ENCODE peak calls at places on chromosome 7, in six cellular contexts. S is HFF-Myc, V is mammary epithelial cell, Z is heart left ventricle, I is Calu3, F is thyroid gland. U is an unnamed sample.
A peak's percentile ranks its signal among the peaks of the same experiment; 100 is the strongest.

GRCh38 chr7:158557441-158557755 is 30.2 kb downstream of the PTPRN2 start:
- DNase-seq in S (no peak), I (no peak), F (no peak), Z (no peak), V (no peak), U (no peak)

GRCh38 chr7:137981175-137981574 is 20.7 kb downstream of the CREB3L2 start:
- DNase-seq in F (no peak), S (no peak), Z (no peak), I (no peak), V (no peak), U (no peak)

GRCh38 chr7:117087639-117088396 is 134.5 kb downstream of the ST7 start:
- DNase-seq in S (no peak), F (no peak), Z (no peak), I (no peak), V (no peak), U (peak; percentile 7)

GRCh38 chr7:140273417-140273816 is 96.6 kb upstream of the KDM7A start:
- DNase-seq in V (no peak), Z (no peak), S (no peak), I (no peak), F (no peak), U (no peak)

GRCh38 chr7:130882396-130882795 is 148.4 kb upstream of the KLF14 start:
- DNase-seq in F (peak; percentile 62), V (no peak), S (no peak), Z (no peak), I (no peak), U (no peak)

GRCh38 chr7:28815369-28815927 is 142.7 kb downstream of the TRIL start:
- DNase-seq in F (no peak), S (no peak), Z (no peak), V (no peak), I (no peak), U (no peak)

GRCh38 chr7:82729172-82730030 is 285.8 kb upstream of the CACNA2D1 start:
- DNase-seq in F (peak; percentile 9), V (peak; percentile 22), I (peak; percentile 35), S (no peak), Z (no peak), U (peak; percentile 50)

GRCh38 chr7:156222151-156222550 is 409.9 kb upstream of the SHH start:
- DNase-seq in S (no peak), V (no peak), F (no peak), Z (no peak), I (no peak), U (no peak)

GRCh38 chr7:50552921-50553320 is 12.3 kb downstream of the DDC start:
- DNase-seq in F (no peak), S (no peak), Z (no peak), V (peak; percentile 17), I (no peak), U (peak; percentile 34)

GRCh38 chr7:117308891-117309290 is 14.0 kb downstream of the WNT2 start:
- DNase-seq in V (no peak), F (no peak), Z (no peak), S (no peak), I (no peak), U (no peak)

GRCh38 chr7:149787428-149788299 is 14.3 kb upstream of the ZNF467 start:
- DNase-seq in I (no peak), Z (peak; percentile 58), F (peak; percentile 36), V (no peak), S (no peak), U (no peak)

GRCh38 chr7:90951229-90951628 is 313.0 kb upstream of the FZD1 start:
- DNase-seq in Z (no peak), S (no peak), I (no peak), F (no peak), V (no peak), U (no peak)

GRCh38 chr7:20217193-20217948 is at the start of gene MACC1:
- DNase-seq in V (peak; percentile 94), F (peak; percentile 72), Z (no peak), I (peak; percentile 96), S (no peak), U (peak; percentile 95)
- TF ChIP-seq CTCF in V (peak; percentile 43), F (no peak), Z (no peak), I (peak; percentile 79), S (no peak), U (peak; percentile 58)

DNA sequence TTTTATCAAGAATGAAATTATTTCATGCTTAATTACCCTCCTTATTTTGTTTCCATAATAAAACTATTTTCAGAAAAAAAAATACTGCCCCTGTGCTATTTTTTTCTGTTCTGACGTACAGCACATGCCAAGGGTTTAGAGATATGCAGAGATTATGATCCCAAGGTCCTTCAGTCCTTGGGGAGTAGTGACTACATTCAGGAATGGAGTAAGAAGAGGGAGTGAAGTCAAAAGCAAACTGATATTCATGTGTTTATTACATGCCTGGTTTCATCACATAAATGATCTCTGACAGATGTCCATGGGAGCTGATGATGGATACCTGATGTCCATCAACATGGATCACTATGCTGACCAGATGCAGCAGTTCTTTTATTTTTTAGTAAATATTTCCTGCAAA is 17.2 kb downstream of the AKAP9 start:
- DNase-seq in S (no peak), I (no peak), Z (no peak), V (no peak), F (no peak), U (no peak)
- TF ChIP-seq CTCF in S (no peak), I (no peak), Z (no peak), V (no peak), F (no peak), U (no peak)

GRCh38 chr7:133564484-133564883 is 311.6 kb downstream of the EXOC4 start:
- DNase-seq in V (no peak), F (no peak), I (no peak), S (no peak), Z (no peak), U (no peak)
- TF ChIP-seq CTCF in V (peak; percentile 35), F (no peak), I (no peak), S (no peak), Z (no peak), U (peak; percentile 2)

DNA sequence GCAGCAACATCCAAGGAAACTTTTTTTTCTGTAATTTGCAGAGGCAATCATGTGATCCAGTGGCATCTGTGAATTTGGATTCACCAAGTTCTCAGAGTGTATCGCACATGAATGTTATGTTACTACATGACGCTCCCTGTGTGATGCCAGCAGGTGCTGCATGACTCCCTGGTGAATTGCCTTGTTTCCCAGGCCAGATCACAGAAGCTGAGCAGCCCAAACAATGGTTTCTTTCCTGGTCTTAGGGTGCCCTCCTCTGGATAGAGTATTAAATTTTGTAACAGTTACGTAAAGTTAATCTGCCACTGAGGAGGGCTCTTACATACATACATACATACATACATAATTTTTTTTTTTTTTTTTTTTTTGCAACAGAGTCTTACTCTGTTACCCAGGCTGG is 3.6 kb downstream of the ZSCAN21 start:
- DNase-seq in V (peak; percentile 73), Z (no peak), I (peak; percentile 40), S (peak; percentile 39), F (no peak), U (peak; percentile 80)
- TF ChIP-seq CTCF in V (peak; percentile 42), Z (peak; percentile 6), I (no peak), S (peak; percentile 14), F (no peak), U (peak; percentile 31)

GRCh38 chr7:101321491-101322401 is at the start of gene IFT22:
- DNase-seq in I (peak; percentile 82), F (peak; percentile 95), Z (peak; percentile 94), S (peak; percentile 59), V (peak; percentile 81), U (peak; percentile 62)
- TF ChIP-seq CTCF in I (peak; percentile 17), F (no peak), Z (no peak), S (peak; percentile 59), V (peak; percentile 47), U (peak; percentile 49)

DNA sequence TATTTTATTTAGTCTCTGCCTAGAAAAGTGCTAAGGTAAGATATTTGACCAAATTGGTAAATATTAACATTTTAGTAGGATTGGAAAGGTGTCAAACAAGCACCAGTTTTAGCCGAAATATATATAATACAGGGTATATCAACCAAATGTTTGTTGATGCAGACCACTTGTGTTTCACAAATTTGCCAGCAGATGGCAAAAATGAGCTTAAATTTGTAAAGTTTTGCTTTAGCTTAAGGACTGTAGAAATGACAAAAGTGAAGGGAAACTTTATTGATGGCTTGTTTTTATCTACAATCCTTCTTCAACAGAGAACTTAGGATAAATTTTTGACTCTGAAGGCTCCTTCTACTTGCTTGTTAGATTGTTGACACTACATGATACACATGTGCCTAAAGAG is 4.8 kb upstream of the POLR1F start:
- DNase-seq in V (peak; percentile 21), S (no peak), Z (no peak), F (peak; percentile 18), I (peak; percentile 66), U (peak; percentile 54)
- TF ChIP-seq CTCF in V (peak; percentile 56), S (peak; percentile 26), Z (peak; percentile 43), F (peak; percentile 23), I (peak; percentile 53), U (peak; percentile 45)

DNA sequence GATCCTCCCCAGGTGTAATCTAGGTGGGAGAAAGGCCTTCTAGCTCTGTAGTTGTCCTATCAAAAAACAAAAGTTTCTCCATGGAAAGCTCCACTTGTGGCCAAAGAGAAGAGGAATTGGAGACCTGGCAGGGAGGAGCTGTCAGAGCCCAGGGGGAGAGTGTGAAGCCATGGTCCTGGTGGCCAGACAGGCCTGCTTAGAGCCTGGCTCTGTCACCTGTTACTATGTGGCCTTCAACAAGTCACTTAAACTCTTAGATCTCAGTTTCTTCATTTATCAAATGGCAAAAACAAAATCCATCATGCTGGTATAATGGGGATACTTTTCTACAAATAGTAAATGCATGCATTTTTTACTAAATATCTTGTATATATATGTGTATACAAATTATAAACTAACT is 59.0 kb upstream of the NFE2L3 start:
- DNase-seq in V (no peak), F (no peak), I (no peak), S (no peak), Z (no peak), U (no peak)
- TF ChIP-seq CTCF in V (no peak), F (no peak), I (no peak), S (no peak), Z (no peak), U (no peak)

DNA sequence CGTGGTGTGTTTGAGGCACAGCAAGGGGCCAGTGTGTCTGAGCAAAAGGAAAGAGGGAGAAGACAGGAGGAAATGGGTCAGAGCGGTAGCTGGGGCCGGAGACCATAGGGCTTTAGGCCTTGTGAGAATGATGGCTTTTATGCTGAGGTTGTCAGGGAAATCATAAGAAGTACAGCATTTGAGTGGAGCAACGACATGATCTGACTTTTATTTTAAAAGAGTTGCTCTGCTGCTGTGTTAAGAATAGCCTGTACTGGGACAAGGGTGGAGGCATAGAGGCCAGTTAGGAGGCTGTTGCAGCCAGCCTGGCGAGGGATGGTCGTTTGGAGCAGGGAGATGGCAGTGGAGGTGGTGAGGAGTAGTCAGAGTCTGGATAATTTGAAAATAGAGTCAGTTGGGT is 174.3 kb downstream of the SNX10 start:
- DNase-seq in Z (no peak), V (no peak), I (no peak), F (no peak), S (no peak), U (no peak)
- TF ChIP-seq CTCF in Z (no peak), V (no peak), I (no peak), F (no peak), S (no peak), U (no peak)

GRCh38 chr7:134747326-134747725 is 32.1 kb upstream of the CALD1 start:
- DNase-seq in I (no peak), V (no peak), F (no peak), S (no peak), Z (no peak), U (no peak)
- TF ChIP-seq CTCF in I (no peak), V (no peak), F (no peak), S (no peak), Z (no peak), U (no peak)

DNA sequence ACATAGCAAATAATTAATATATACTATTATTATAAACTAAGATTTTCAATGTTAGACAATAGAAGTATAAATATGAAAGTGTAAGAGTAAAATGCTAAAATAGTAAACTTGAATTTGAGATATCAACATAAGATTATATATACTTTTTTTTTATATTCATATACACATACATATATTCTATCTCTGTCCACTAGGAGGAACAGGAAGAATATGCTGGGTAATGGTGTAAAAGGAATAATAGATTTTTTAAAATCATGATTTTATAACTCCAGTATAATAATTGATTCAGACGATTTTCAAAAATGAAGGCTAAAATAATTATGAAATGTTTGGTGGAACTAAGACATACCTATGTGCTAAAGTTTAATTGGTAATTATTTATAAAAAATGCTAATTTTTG is 37.7 kb downstream of the AGMO start:
- DNase-seq in I (no peak), V (no peak), S (no peak), Z (no peak), F (no peak), U (no peak)
- TF ChIP-seq CTCF in I (no peak), V (no peak), S (no peak), Z (no peak), F (no peak), U (no peak)